ENCODE peak calls at places on chromosome 15, in eight cellular contexts. E is mesothelial cell of epicardium, F is GM13976, Y is HFFc6, B is chondrocyte, X is WTC11, V is cardiac fibroblast, U is astrocyte of the spinal cord. P is an unnamed sample.

GRCh38 chr15:93030430-93031102 is 58.4 kb downstream of the RGMA start:
- DNase-seq in E (no peak), F (peak), Y (peak), B (no peak), X (peak), V (peak), U (peak), P (no peak)

GRCh38 chr15:67307156-67307555 is 52.6 kb downstream of the IQCH start:
- DNase-seq in E (no peak), F (no peak), Y (no peak), B (no peak), X (no peak), V (peak), U (peak), P (no peak)

GRCh38 chr15:40795019-40795418 is 11.9 kb upstream of the ZFYVE19 start:
- DNase-seq in E (no peak), F (no peak), Y (no peak), B (no peak), X (no peak), V (no peak), U (no peak), P (no peak)

GRCh38 chr15:63029701-63030100 is 12.8 kb upstream of the TPM1 start:
- DNase-seq in E (no peak), F (no peak), Y (no peak), B (no peak), X (no peak), V (no peak), U (no peak), P (no peak)

GRCh38 chr15:85276921-85277320 is 103.5 kb upstream of the AKAP13 start:
- DNase-seq in E (no peak), F (no peak), Y (no peak), B (no peak), X (no peak), V (no peak), U (no peak), P (no peak)

GRCh38 chr15:79437275-79438000 is 5.3 kb downstream of the MINAR1 start:
- DNase-seq in E (no peak), F (no peak), Y (no peak), B (no peak), X (no peak), V (no peak), U (no peak), P (no peak)

GRCh38 chr15:90402230-90402629 is 14.2 kb downstream of the IQGAP1 start:
- DNase-seq in E (no peak), F (no peak), Y (peak), B (no peak), X (no peak), V (peak), U (peak), P (peak)

GRCh38 chr15:91465696-91466095 is 365.6 kb downstream of the SV2B start:
- DNase-seq in E (no peak), F (no peak), Y (no peak), B (no peak), X (no peak), V (no peak), U (no peak), P (no peak)

GRCh38 chr15:89912145-89912673 is 543 bp downstream of the ARPIN start:
- DNase-seq in E (no peak), F (no peak), Y (no peak), B (no peak), X (peak), V (peak), U (peak), P (no peak)

GRCh38 chr15:48298914-48299313 is 32.3 kb upstream of the DUT start:
- DNase-seq in E (no peak), F (no peak), Y (no peak), B (no peak), X (no peak), V (no peak), U (no peak), P (no peak)

GRCh38 chr15:98668566-98669308 is 20.4 kb downstream of the IGF1R start:
- DNase-seq in E (no peak), F (no peak), Y (peak), B (no peak), X (no peak), V (peak), U (peak), P (no peak)

GRCh38 chr15:52008698-52009434 is 10.2 kb upstream of the MAPK6 start:
- DNase-seq in E (no peak), F (no peak), Y (no peak), B (no peak), X (no peak), V (peak), U (no peak), P (no peak)

GRCh38 chr15:54082836-54083492 is 104.7 kb downstream of the UNC13C start:
- DNase-seq in E (no peak), F (peak), Y (no peak), B (no peak), X (peak), V (peak), U (no peak), P (no peak)

GRCh38 chr15:65396283-65396964 is 18.6 kb upstream of the IGDCC3 start:
- DNase-seq in E (no peak), F (no peak), Y (no peak), B (peak), X (no peak), V (no peak), U (no peak), P (no peak)

GRCh38 chr15:52441846-52442245 is 86.8 kb downstream of the MYO5A start:
- DNase-seq in E (no peak), F (no peak), Y (no peak), B (no peak), X (no peak), V (peak), U (no peak), P (no peak)

GRCh38 chr15:65532738-65533051 is 2.4 kb downstream of the HACD3 start:
- DNase-seq in E (no peak), F (no peak), Y (peak), B (no peak), X (no peak), V (peak), U (no peak), P (no peak)

GRCh38 chr15:52178765-52179164 is 12.4 kb downstream of the GNB5 start:
- DNase-seq in E (no peak), F (no peak), Y (no peak), B (no peak), X (no peak), V (peak), U (peak), P (no peak)

GRCh38 chr15:63347074-63347859 is 34.4 kb downstream of the CA12 start:
- DNase-seq in E (no peak), F (no peak), Y (no peak), B (no peak), X (no peak), V (no peak), U (no peak), P (peak)

GRCh38 chr15:94231728-94232086 is 346 bp downstream of the MCTP2 start:
- DNase-seq in E (no peak), F (peak), Y (no peak), B (no peak), X (no peak), V (peak), U (no peak), P (no peak)

GRCh38 chr15:101042320-101042719 is 123.2 kb downstream of the LRRK1 start:
- DNase-seq in E (peak), F (no peak), Y (no peak), B (no peak), X (no peak), V (no peak), U (no peak), P (no peak)

GRCh38 chr15:26722621-26723160 is 50.2 kb downstream of the GABRB3 start:
- DNase-seq in E (no peak), F (no peak), Y (no peak), B (no peak), X (no peak), V (no peak), U (no peak), P (no peak)

GRCh38 chr15:85430406-85431204 is 50.2 kb downstream of the AKAP13 start:
- DNase-seq in E (no peak), F (peak), Y (no peak), B (no peak), X (no peak), V (no peak), U (no peak), P (no peak)

GRCh38 chr15:91942676-91943417 is 89.3 kb downstream of the SLCO3A1 start:
- DNase-seq in E (no peak), F (no peak), Y (peak), B (no peak), X (no peak), V (peak), U (peak), P (peak)

GRCh38 chr15:91224750-91225380 is 124.8 kb downstream of the SV2B start:
- DNase-seq in E (no peak), F (peak), Y (no peak), B (no peak), X (no peak), V (peak), U (peak), P (no peak)

GRCh38 chr15:38354321-38354929 is 99.5 kb upstream of the FAM98B start:
- DNase-seq in E (no peak), F (peak), Y (peak), B (no peak), X (peak), V (peak), U (peak), P (peak)

GRCh38 chr15:97998307-97999071 is 38.0 kb downstream of the ARRDC4 start:
- DNase-seq in E (no peak), F (no peak), Y (peak), B (no peak), X (no peak), V (no peak), U (no peak), P (no peak)

GRCh38 chr15:57118013-57118799 is 199.8 kb downstream of the TCF12 start:
- DNase-seq in E (no peak), F (no peak), Y (peak), B (no peak), X (no peak), V (peak), U (peak), P (no peak)

GRCh38 chr15:71044006-71044405 is 71.3 kb upstream of the THSD4 start:
- DNase-seq in E (no peak), F (no peak), Y (peak), B (no peak), X (no peak), V (peak), U (peak), P (no peak)

GRCh38 chr15:62063851-62064635 is 2.7 kb upstream of the C2CD4A start:
- DNase-seq in E (no peak), F (no peak), Y (peak), B (no peak), X (no peak), V (peak), U (no peak), P (no peak)

GRCh38 chr15:31264534-31265089 is 62.0 kb upstream of the KLF13 start:
- DNase-seq in E (no peak), F (no peak), Y (no peak), B (peak), X (peak), V (no peak), U (no peak), P (no peak)

GRCh38 chr15:44023176-44023575 is 171.9 kb downstream of the FRMD5 start:
- DNase-seq in E (no peak), F (no peak), Y (no peak), B (no peak), X (no peak), V (peak), U (no peak), P (no peak)
- TF ChIP-seq CTCF in E (no peak), F (no peak), Y (peak), B (no peak), X (no peak), V (peak), U (peak), P (no peak)

GRCh38 chr15:78301813-78302212 is 2.4 kb upstream of the SKIC8 start:
- DNase-seq in E (no peak), F (no peak), Y (no peak), B (no peak), X (no peak), V (no peak), U (peak), P (no peak)

GRCh38 chr15:78306176-78306774 is 6.9 kb upstream of the SKIC8 start:
- DNase-seq in E (no peak), F (no peak), Y (peak), B (no peak), X (no peak), V (peak), U (peak), P (no peak)

GRCh38 chr15:78302579-78302978 is 3.2 kb upstream of the SKIC8 start:
- DNase-seq in E (no peak), F (peak), Y (peak), B (no peak), X (no peak), V (peak), U (peak), P (peak)

GRCh38 chr15:78304487-78305413 is 5.3 kb upstream of the SKIC8 start:
- DNase-seq in E (no peak), F (no peak), Y (no peak), B (no peak), X (no peak), V (no peak), U (no peak), P (no peak)

GRCh38 chr15:78303729-78304486 is 4.5 kb upstream of the SKIC8 start:
- DNase-seq in E (no peak), F (no peak), Y (no peak), B (no peak), X (no peak), V (no peak), U (no peak), P (no peak)
- TF ChIP-seq CTCF in E (no peak), F (no peak), Y (peak), B (no peak), X (no peak), V (no peak), U (no peak), P (no peak)

DNA sequence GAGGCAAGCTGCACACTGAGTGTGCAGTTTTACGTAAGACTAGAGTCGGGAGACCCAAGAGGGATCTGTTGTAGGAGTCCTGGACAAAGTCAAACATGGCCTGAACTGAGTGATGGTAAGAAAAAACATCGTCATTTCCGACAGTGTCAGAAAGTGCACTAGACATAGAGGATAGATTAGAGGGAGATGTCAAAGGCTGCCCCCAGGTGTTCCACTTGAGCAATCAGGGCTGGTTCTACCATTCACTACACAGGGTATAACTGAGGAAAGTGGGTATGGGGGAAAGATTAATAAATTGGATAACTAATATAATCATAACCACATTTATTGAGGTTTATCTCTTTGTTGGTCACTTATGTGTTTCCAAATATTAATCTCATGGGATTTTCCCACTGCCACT is 766.6 kb downstream of the NTRK3 start:
- DNase-seq in E (no peak), F (no peak), Y (no peak), B (no peak), X (no peak), V (no peak), U (no peak), P (no peak)
- TF ChIP-seq CTCF in E (no peak), F (no peak), Y (no peak), B (no peak), X (no peak), V (no peak), U (no peak), P (no peak)

GRCh38 chr15:81612631-81613030 is 238.6 kb upstream of the TMC3 start:
- DNase-seq in E (no peak), F (no peak), Y (no peak), B (no peak), X (peak), V (no peak), U (no peak), P (no peak)
- TF ChIP-seq CTCF in E (no peak), F (peak), Y (no peak), B (no peak), X (no peak), V (no peak), U (no peak), P (no peak)

GRCh38 chr15:95826388-95826781 is 504.1 kb upstream of the NR2F2 start:
- DNase-seq in E (no peak), F (no peak), Y (no peak), B (no peak), X (no peak), V (no peak), U (no peak), P (no peak)
- TF ChIP-seq CTCF in E (no peak), F (no peak), Y (no peak), B (no peak), X (no peak), V (no peak), U (no peak), P (no peak)

DNA sequence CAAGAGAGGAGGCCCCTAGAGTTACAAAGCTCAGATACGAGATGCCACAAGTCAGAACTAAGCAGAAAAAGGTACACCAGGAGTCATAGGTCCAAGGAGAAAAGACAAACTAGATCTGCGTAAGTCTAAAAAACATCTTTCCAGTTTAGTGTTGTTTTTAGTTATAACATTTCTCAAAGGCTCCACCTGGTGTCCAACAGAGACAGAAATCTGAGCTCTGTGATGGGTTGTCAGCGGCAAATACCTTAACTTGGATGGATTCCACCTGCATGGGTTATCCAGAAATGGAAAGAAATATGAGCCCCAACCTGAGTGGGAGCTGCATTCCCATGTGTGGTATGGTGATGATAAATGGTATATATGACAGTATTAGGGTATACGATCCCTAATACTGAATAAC is 238.6 kb upstream of the CHRM5 start:
- DNase-seq in E (no peak), F (no peak), Y (no peak), B (no peak), X (no peak), V (peak), U (no peak), P (no peak)
- TF ChIP-seq CTCF in E (peak), F (no peak), Y (peak), B (peak), X (no peak), V (peak), U (peak), P (no peak)

GRCh38 chr15:45022871-45023658 is at the start of gene SORD:
- DNase-seq in E (peak), F (peak), Y (peak), B (peak), X (peak), V (peak), U (peak), P (peak)
- TF ChIP-seq CTCF in E (no peak), F (no peak), Y (no peak), B (peak), X (no peak), V (no peak), U (no peak), P (no peak)

GRCh38 chr15:49901867-49902775 is 216.9 kb downstream of the ATP8B4 start:
- DNase-seq in E (no peak), F (no peak), Y (peak), B (no peak), X (no peak), V (peak), U (peak), P (no peak)

GRCh38 chr15:49900836-49901235 is 218.2 kb downstream of the ATP8B4 start:
- DNase-seq in E (no peak), F (no peak), Y (no peak), B (no peak), X (no peak), V (no peak), U (no peak), P (no peak)

GRCh38 chr15:49900036-49900435 is 219.0 kb downstream of the ATP8B4 start:
- DNase-seq in E (no peak), F (no peak), Y (no peak), B (no peak), X (no peak), V (no peak), U (no peak), P (no peak)

GRCh38 chr15:49904296-49904695 is 214.7 kb downstream of the ATP8B4 start:
- DNase-seq in E (no peak), F (no peak), Y (peak), B (no peak), X (no peak), V (peak), U (no peak), P (no peak)

DNA sequence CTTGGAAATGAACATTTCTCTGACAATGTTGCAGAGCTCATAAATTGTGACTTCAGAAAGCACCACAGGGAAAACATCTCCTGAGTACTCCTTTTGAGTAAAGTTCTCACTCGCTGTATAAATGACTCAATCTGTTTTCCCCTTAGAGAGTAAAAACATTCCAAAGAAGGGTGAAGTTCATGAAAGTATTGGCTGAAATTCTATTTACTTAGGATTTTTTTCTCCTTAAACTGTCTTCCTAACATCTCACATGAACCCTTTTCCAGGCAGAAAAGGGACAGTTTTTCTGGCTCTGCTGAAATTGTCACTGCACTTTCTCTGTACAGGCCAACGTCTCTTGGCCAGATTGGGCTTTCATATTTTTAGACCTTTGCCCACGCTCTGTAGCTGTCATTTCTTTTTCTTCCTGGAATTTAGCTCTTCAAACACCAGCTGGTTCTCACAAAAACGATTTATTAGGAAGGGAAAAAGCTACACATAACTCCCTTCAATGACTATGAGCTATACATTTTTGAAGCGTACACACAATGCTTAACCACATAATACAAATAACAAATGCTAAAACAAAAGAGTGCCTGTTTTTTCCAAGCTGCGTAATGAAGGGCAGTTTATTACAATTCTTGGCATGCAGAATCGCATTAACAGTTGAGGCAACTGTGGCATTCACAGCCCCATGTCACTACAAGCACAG is 216.1 kb downstream of the ATP8B4 start:
- DNase-seq in E (no peak), F (no peak), Y (peak), B (no peak), X (no peak), V (peak), U (peak), P (no peak)
- TF ChIP-seq CTCF in E (no peak), F (no peak), Y (no peak), B (no peak), X (no peak), V (no peak), U (no peak), P (no peak)

DNA sequence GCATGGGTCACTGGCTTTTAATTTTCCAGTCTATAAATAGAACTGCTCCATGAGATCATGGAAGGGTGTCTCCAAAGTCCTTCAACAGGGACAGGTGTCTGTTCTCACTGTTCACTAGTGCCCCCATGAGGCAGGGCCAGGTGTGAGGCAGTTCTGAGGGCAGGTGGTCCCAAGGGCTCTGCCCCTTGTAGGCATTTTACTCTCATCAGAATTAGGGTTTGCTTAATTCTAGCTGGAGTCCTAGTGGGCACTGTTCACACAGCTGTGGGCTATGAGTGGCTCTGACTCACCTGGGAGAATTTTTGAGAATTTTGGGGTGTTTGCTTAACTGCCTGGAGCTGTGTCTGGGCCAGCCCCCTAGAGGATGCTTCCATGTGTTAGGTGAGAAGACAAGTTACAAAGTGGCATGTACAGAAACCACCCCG is 248.0 kb upstream of the LYSMD4 start:
- DNase-seq in E (no peak), F (no peak), Y (no peak), B (no peak), X (peak), V (no peak), U (no peak), P (no peak)
- TF ChIP-seq CTCF in E (no peak), F (no peak), Y (no peak), B (peak), X (peak), V (no peak), U (peak), P (no peak)